ENCODE peak calls at places on chromosomes 16 and 17, in six cellular contexts. H, R, I, T, E and G are unnamed samples.

GRCh38 chr17:45246861-45247428 is 14.9 kb downstream of the SPATA32 start:
- DNase-seq in H (no peak), R (no peak), I (peak), T (peak), E (no peak), G (no peak)

GRCh38 chr16:10419701-10420100 is 33.8 kb downstream of the ATF7IP2 start:
- DNase-seq in H (no peak), R (no peak), I (no peak), T (no peak), E (no peak), G (no peak)

GRCh38 chr16:54174201-54174600 is 112.4 kb downstream of the IRX3 start:
- DNase-seq in H (no peak), R (no peak), I (no peak), T (no peak), E (no peak), G (no peak)

GRCh38 chr16:803751-804075 is 3.2 kb upstream of the GNG13 start:
- DNase-seq in H (no peak), R (no peak), I (no peak), T (no peak), E (no peak), G (no peak)

GRCh38 chr17:4833178-4833940 is at the start of gene MINK1:
- DNase-seq in H (peak), R (peak), I (peak), T (peak), E (peak), G (peak)

GRCh38 chr17:65593870-65594584 is 32.6 kb upstream of the AXIN2 start:
- DNase-seq in H (no peak), R (no peak), I (no peak), T (peak), E (no peak), G (no peak)

GRCh38 chr17:41919165-41919817 is 540 bp upstream of the ACLY start:
- DNase-seq in H (no peak), R (no peak), I (no peak), T (no peak), E (peak), G (no peak)

GRCh38 chr17:2181206-2181983 is 122.2 kb downstream of the SMG6 start:
- DNase-seq in H (peak), R (peak), I (no peak), T (peak), E (no peak), G (peak)

GRCh38 chr17:75878174-75878998 is at the start of gene TRIM47:
- DNase-seq in H (peak), R (peak), I (peak), T (peak), E (no peak), G (peak)
- TF ChIP-seq POLR2A in H (peak), R (peak), I (peak), T (no peak), E (no peak), G (peak)

GRCh38 chr16:30896890-30897730 is 696 bp downstream of the CTF1 start:
- DNase-seq in H (peak), R (peak), I (peak), T (peak), E (peak), G (peak)
- TF ChIP-seq POLR2A in H (no peak), R (no peak), I (peak), T (no peak), E (no peak), G (peak)

DNA sequence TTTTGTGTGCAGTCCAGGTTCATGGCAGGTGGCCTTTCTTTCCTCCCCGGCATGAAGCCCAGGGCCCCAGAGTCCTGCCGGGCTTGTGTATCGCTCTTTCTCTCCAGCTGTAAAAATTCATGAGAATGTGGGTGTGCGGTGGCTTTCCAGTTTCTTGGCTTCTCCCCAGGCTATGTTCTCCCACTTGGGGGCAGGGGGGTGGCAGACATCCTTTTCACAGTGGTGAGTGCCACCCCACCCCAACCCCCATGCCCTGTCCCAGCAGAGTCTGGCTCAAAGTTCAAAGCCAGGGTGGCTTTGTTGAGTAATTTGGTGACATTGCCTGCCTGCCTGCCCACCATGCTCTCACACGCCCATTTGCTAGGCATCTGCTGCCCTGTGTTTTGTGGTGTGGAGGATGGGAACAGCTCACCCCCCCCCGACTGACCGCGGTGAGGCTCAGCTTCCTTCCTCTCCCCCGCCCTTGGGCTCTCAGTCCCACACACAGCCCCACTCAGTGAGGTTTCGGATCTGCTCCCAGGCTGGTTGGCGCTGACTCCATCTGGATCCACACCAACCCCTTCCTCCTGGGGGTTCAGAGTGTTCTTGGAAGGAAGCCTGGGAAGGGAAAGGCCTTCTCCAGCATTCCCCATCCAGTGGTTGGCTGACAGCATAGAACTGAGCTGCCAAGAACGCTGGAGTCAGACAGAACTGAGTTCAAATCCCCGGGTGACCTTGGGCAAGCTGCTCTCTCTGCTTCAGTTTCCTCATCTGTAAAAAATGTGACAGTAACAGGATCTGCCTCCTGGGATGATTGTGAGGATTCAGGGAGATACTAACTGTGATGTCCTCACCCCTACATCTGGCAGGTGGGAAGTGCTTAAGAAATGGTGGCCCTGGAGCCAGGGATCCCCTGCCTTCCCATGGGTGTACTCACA is 36.1 kb downstream of the CHD9 start:
- DNase-seq in H (peak), R (peak), I (peak), T (peak), E (peak), G (peak)
- TF ChIP-seq POLR2A in H (no peak), R (no peak), I (peak), T (no peak), E (no peak), G (peak)

DNA sequence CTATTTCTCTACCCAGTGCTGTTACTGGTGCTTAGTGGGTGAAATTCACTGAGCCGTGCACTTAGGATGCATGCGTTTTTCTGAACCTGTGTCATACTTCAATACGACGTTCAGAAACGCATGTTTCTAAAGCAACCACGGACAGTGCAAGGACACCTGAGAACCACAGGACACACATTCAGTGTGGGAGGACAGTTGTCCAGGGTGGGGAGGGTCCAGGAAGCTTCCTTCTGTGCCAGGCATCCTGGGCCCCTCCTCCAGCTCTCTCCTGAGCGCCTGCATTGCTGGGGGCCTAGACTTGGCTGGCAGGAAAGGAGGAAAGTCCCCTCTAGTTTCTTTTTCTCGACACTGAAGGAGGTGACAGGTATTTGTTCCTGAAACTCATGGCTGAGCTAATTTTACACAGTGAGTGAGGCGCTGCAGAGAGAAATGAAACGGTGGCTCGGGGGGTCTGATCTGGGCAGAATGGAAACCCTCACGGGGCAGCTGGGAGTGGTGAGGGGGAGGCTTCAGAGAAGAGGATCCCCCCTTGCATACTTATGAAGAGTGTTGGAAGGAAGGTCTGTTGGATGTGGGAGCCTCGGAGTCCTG is 89.9 kb downstream of the IRF8 start:
- DNase-seq in H (peak), R (no peak), I (no peak), T (no peak), E (no peak), G (no peak)
- TF ChIP-seq POLR2A in H (no peak), R (no peak), I (no peak), T (no peak), E (no peak), G (no peak)

GRCh38 chr17:50443492-50444051 is 17.6 kb downstream of the ACSF2 start:
- DNase-seq in H (no peak), R (no peak), I (no peak), T (peak), E (no peak), G (peak)
- TF ChIP-seq POLR2A in H (no peak), R (no peak), I (no peak), T (no peak), E (no peak), G (no peak)

DNA sequence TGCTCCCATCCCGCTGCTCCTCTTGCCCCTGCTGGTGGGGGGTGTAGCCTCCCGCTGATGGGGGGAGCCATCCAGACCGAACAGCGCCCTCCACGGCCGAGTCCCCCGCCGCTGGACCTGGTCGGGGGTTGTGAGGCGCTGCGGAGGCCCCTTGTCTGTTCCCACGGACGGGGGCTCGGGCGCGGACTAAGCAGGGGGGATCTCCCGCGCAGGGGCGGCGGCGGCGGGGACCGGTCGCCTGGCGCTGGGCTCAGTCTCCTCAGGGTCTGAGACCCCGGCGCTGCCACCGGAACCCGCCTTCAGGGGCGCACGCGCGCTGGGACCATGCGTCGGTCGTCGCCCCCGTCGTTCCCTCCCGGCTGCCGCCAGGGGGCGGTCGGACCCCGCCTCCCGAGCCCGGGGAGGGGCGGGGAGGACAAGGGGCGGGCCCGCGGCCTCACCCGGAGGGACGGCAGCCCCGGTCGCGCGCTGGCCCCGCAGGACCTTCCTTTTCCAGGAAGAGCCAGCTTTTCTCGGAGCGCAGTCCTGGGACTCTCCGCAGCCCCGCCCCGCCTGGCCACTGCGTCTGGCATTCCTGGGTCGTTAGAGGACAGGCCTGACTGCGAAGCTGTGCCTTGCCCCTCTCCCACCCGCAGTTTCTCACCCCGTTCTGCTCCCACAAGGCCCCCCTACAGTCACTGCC is 6.3 kb upstream of the IL32 start:
- DNase-seq in H (peak), R (peak), I (peak), T (peak), E (peak), G (peak)
- TF ChIP-seq POLR2A in H (no peak), R (no peak), I (peak), T (peak), E (no peak), G (no peak)